ENCODE peak calls at places on chromosomes 12 and 14, in seven cellular contexts. Z is activated T-cell treated with anti-CD3 and anti-CD28 coated beads for 48 hours; R is endodermal cell; U is activated naive CD4-positive, alpha-beta T cell treated with anti-CD3 and anti-CD28 coated beads, Interleukin-2, amount 10 ng/mL, durations not matched to agents 7 days and 5 days; N is NCI-H446 treated with DMSO at 0.1 percent for 48 hours; L is KBM-7; E is left ventricle myocardium inferior. X is an unnamed sample.

GRCh38 chr14:68757618-68758081 is 35.2 kb downstream of the ZFP36L1 start:
- DNase-seq in Z (no peak), R (no peak), U (no peak), N (no peak), L (peak; percentile 96), E (peak; percentile 27), X (peak; percentile 28)

GRCh38 chr12:6200266-6201198 is at the start of gene CD9:
- DNase-seq in Z (peak; percentile 27), R (peak; percentile 79), U (peak; percentile 30), N (peak; percentile 33), L (peak; percentile 30), E (peak; percentile 74), X (peak; percentile 69)

GRCh38 chr14:91116913-91117588 is 3.2 kb downstream of the DGLUCY start:
- DNase-seq in Z (no peak), R (no peak), U (peak; percentile 35), N (no peak), L (no peak), E (no peak), X (peak; percentile 83)

GRCh38 chr12:59093090-59093489 is 172.8 kb upstream of the LRIG3 start:
- DNase-seq in Z (no peak), R (no peak), U (no peak), N (no peak), L (no peak), E (no peak), X (no peak)

GRCh38 chr12:96136129-96136528 is 58.0 kb upstream of the ELK3 start:
- DNase-seq in Z (no peak), R (no peak), U (no peak), N (no peak), L (no peak), E (no peak), X (no peak)

GRCh38 chr14:65471038-65471878 is 58.7 kb downstream of the FUT8 start:
- DNase-seq in Z (no peak), R (no peak), U (no peak), N (no peak), L (no peak), E (no peak), X (no peak)

GRCh38 chr12:111024205-111024794 is 103.9 kb upstream of the MYL2 start:
- DNase-seq in Z (peak; percentile 39), R (peak; percentile 94), U (peak; percentile 66), N (no peak), L (peak; percentile 56), E (peak; percentile 51), X (peak; percentile 80)

GRCh38 chr12:12786371-12786715 is 884 bp downstream of the APOLD1 start:
- DNase-seq in Z (no peak), R (no peak), U (no peak), N (no peak), L (no peak), E (no peak), X (no peak)

GRCh38 chr12:64318605-64319004 is 72.0 kb downstream of the C12orf56 start:
- DNase-seq in Z (no peak), R (peak; percentile 92), U (no peak), N (no peak), L (no peak), E (no peak), X (no peak)

GRCh38 chr14:93543766-93544165 is 113.0 kb downstream of the UNC79 start:
- DNase-seq in Z (no peak), R (no peak), U (no peak), N (peak; percentile 31), L (peak; percentile 44), E (no peak), X (no peak)

GRCh38 chr12:101567918-101568317 is 26.9 kb upstream of the MYBPC1 start:
- DNase-seq in Z (no peak), R (no peak), U (no peak), N (no peak), L (no peak), E (no peak), X (no peak)

GRCh38 chr12:2244013-2244861 is 191.4 kb downstream of the CACNA1C start:
- DNase-seq in Z (no peak), R (peak; percentile 95), U (no peak), N (peak; percentile 74), L (no peak), E (no peak), X (no peak)

X was measured in activated effector memory CD4-positive, alpha-beta T cell treated with anti-CD3 and anti-CD28 coated beads, Interleukin-2, amount 50 U/mL, for 16 hours.